ENCODE peak calls at places on chromosome 10, in five cellular contexts. M is spleen, D is sigmoid colon, Y is stomach, I is GM23338. N is an unnamed sample.
A peak's percentile ranks its signal among the peaks of the same experiment; 100 is the strongest.

GRCh38 chr10:230758-231157 is 95.5 kb downstream of the ZMYND11 start:
- DNase-seq in M (no peak), D (no peak), Y (no peak), I (peak; percentile 61), N (no peak)

GRCh38 chr10:80275756-80276155 is 13.7 kb downstream of the MAT1A start:
- DNase-seq in M (no peak), D (no peak), Y (peak; percentile 9), I (no peak), N (peak; percentile 43)

GRCh38 chr10:21145751-21146445 is 248.8 kb upstream of the NEBL start:
- DNase-seq in M (no peak), D (no peak), Y (no peak), I (peak; percentile 70), N (no peak)

GRCh38 chr10:124693801-124694416 is 50.3 kb downstream of the FAM53B start:
- DNase-seq in M (peak; percentile 56), D (peak; percentile 85), Y (no peak), I (no peak), N (no peak)

GRCh38 chr10:125822878-125823662 is at the start of the genes BCCIP and UROS:
- DNase-seq in M (peak; percentile 97), D (peak; percentile 95), Y (peak; percentile 93), I (peak; percentile 93), N (peak; percentile 94)

GRCh38 chr10:80408198-80409085 is at the start of gene PRXL2A:
- DNase-seq in M (peak; percentile 95), D (peak; percentile 91), Y (peak; percentile 81), I (peak; percentile 93), N (peak; percentile 89)

GRCh38 chr10:49549640-49550346 is 10.9 kb upstream of the ERCC6 start:
- DNase-seq in M (no peak), D (no peak), Y (no peak), I (no peak), N (no peak)

GRCh38 chr10:103153302-103153759 is 39.7 kb downstream of the NT5C2 start:
- DNase-seq in M (no peak), D (no peak), Y (no peak), I (peak; percentile 23), N (no peak)

GRCh38 chr10:121624778-121625330 is 26.6 kb upstream of the FGFR2 start:
- DNase-seq in M (peak; percentile 14), D (no peak), Y (no peak), I (no peak), N (no peak)

GRCh38 chr10:108616559-108617285 is 1306.6 kb downstream of the XPNPEP1 start:
- DNase-seq in M (no peak), D (no peak), Y (no peak), I (no peak), N (no peak)

GRCh38 chr10:1074748-1075358 is 18.7 kb downstream of the WDR37 start:
- DNase-seq in M (no peak), D (no peak), Y (no peak), I (peak; percentile 41), N (no peak)

GRCh38 chr10:22623624-22624263 is 90.6 kb downstream of the PIP4K2A start:
- DNase-seq in M (no peak), D (no peak), Y (no peak), I (no peak), N (no peak)

GRCh38 chr10:86961481-86962091 is 3.2 kb downstream of the SNCG start:
- DNase-seq in M (peak; percentile 64), D (peak; percentile 53), Y (peak; percentile 10), I (no peak), N (peak; percentile 75)

GRCh38 chr10:108904163-108904878 is 1019.0 kb downstream of the XPNPEP1 start:
- DNase-seq in M (no peak), D (no peak), Y (no peak), I (no peak), N (no peak)

DNA sequence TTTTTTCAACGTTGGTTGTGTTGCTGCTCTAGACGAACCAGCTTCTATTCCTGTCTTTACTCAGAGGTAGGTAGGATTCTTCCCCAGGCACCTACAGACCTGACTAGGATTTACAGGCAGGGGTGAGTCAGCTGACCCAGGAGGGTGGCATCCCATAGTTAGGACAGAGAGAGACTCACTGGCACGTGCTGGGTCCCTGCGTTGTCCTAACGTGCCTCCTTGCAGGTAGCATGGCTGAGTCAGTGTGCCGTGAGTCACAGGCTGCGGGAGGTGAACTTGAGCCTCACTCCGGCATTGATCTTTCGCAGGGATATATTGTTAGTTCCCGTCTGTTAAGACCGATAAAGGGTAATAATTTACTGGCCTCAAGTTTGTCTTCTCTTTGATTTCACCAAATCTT is 96.5 kb downstream of the PFKFB3 start:
- DNase-seq in M (no peak), D (no peak), Y (peak; percentile 75), I (no peak), N (peak; percentile 65)
- TF ChIP-seq POLR2AphosphoS5 in M (no peak), D (no peak), Y (peak; percentile 75), I (no peak), N (no peak)

DNA sequence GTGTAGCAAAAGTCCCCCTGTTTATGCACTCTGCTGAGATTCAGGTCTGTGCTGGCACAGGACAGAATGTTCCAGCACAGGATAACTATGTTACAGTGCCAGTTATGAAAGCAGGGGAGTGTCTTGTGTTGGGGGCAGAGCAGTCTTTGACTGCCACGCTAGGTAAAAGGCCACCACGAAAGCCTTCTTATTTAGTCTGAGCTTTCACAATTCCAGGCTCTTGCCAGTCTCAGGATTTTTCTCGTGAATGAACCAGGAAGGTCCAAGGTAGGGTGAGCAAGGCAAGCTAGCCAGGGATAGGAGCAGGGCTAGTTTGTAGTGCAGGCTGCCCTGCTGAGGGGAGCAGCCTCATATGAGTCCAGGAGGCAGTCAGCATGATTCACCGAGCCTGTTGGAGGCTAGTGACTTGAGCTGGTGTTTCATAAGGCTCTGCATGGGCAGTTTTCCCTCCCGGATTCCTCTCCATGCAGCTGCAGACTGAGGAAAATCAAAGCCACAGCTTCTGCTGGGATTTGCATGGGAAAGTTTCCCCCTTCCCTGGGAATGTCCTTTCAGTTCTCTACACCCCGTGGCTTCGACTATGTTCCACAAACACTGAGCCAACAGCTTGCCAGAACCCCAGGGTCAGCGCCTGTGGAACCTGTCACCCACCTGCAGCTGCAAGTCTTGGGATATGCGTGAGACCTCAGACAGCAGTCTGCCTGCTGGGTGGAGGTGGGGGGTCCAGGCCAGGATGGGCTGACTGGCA is 112.3 kb downstream of the JCAD start:
- DNase-seq in M (no peak), D (peak; percentile 88), Y (peak; percentile 50), I (peak; percentile 11), N (no peak)
- TF ChIP-seq POLR2AphosphoS5 in M (no peak), D (peak; percentile 71), Y (peak; percentile 91), I (no peak), N (no peak)

DNA sequence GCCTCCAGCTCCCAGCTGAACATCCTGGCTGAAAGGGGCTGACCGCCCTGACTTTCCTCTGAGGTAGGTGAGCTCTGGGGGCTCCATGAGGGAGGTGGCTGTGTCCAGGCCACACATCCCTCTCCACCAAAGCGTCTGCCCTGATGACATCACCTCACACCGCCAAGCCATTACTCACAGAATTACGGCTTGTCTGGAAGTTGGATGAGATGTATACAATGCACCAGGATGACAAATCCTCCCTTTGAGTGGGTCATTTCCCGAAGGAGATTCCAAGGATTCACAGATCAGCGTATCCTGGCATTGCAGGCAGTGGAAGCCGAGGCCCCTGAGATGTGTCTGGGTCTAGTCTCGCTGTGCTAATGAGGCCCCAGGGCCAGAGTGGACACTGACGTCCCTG is 15.1 kb upstream of the RET start:
- DNase-seq in M (peak; percentile 51), D (no peak), Y (no peak), I (no peak), N (no peak)
- TF ChIP-seq POLR2AphosphoS5 in M (no peak), D (no peak), Y (no peak), I (no peak), N (no peak)

GRCh38 chr10:95394161-95394880 is 103.5 kb upstream of the PDLIM1 start:
- DNase-seq in M (no peak), D (no peak), Y (no peak), I (no peak), N (no peak)
- TF ChIP-seq POLR2AphosphoS5 in M (no peak), D (no peak), Y (peak; percentile 24), I (no peak), N (no peak)

GRCh38 chr10:27256299-27256698 is 15.7 kb upstream of the ACBD5 start:
- DNase-seq in M (peak; percentile 76), D (no peak), Y (no peak), I (no peak), N (no peak)

GRCh38 chr10:27251554-27251953 is 11.0 kb upstream of the ACBD5 start:
- DNase-seq in M (no peak), D (no peak), Y (no peak), I (no peak), N (no peak)

GRCh38 chr10:27256790-27257189 is 16.2 kb upstream of the ACBD5 start:
- DNase-seq in M (peak; percentile 80), D (no peak), Y (no peak), I (no peak), N (no peak)

GRCh38 chr10:27248215-27248614 is 7.6 kb upstream of the ACBD5 start:
- DNase-seq in M (no peak), D (no peak), Y (no peak), I (no peak), N (no peak)

DNA sequence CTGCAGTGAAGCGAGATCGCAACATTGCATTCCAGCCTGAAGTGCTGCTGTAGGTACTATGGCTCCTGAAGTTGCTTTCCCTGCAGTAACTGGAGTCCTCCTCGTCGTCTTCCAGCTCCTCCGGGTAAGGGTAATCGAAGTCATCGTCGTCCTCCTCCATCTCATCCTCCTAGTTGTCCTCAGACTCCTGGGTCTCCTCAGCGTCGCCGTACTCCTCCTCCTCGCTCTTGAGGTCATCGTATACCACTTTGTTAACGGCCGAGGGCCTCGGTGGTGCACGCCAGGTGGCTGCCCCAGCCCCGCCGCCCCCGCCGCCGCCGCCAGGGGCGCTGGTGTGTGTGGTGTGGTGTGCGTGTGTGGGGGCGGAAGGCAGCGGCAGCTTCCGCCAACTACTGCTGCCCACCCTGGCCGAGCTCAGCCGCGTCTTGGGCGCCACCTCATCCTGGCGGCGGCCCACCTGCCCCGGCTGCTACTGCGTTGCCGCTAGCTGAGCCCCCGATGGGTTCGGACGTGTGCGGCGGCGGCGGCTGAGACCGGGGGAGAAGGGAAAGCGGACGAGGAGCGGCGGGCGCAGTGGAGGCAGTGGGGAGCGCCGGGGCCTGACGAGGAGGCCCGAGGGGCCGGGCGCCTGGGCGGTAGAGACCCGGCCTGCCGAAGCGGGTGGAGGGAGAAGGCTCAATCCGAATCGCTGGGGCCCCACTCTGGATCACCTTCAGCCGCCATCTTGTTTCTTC is 11.8 kb upstream of the ACBD5 start:
- DNase-seq in M (peak; percentile 95), D (no peak), Y (peak; percentile 79), I (peak; percentile 86), N (no peak)
- TF ChIP-seq POLR2AphosphoS5 in M (peak; percentile 87), D (no peak), Y (peak; percentile 51), I (peak; percentile 87), N (no peak)

GRCh38 chr10:14823966-14824365 is 13.9 kb downstream of the CDNF start:
- DNase-seq in M (no peak), D (no peak), Y (no peak), I (no peak), N (no peak)
- TF ChIP-seq POLR2AphosphoS5 in M (no peak), D (no peak), Y (no peak), I (no peak), N (no peak)

N was measured in suprapubic skin.